ENCODE peak calls at places on chromosomes 16 and 17, in five cellular contexts. B is fibroblast of lung, J is HTR-8/SVneo, X is NCI-H1694, C is glomerular endothelial cell. S is an unnamed sample.

GRCh38 chr16:2956566-2956956 is 7.5 kb upstream of the KREMEN2 start:
- DNase-seq in B (no peak), C (no peak), J (no peak), X (no peak), S (no peak)

GRCh38 chr16:24645739-24646645 is 83.5 kb upstream of the TNRC6A start:
- DNase-seq in B (peak), X (peak), C (peak), J (peak), S (peak)

GRCh38 chr17:47188799-47189731 is at the start of gene CDC27:
- DNase-seq in J (peak), X (peak), C (peak), B (peak), S (peak)

GRCh38 chr17:57855391-57856035 is 5.7 kb upstream of the MRPS23 start:
- DNase-seq in X (no peak), J (no peak), C (no peak), B (no peak), S (no peak)

GRCh38 chr16:12315330-12316138 is 339.0 kb downstream of the SNX29 start:
- DNase-seq in C (no peak), J (no peak), B (no peak), X (no peak), S (no peak)

GRCh38 chr16:27823438-27823820 is 240.1 kb downstream of the GSG1L start:
- DNase-seq in B (no peak), X (no peak), J (no peak), C (no peak), S (no peak)

GRCh38 chr16:68356249-68356918 is 45.6 kb downstream of the PRMT7 start:
- DNase-seq in B (no peak), X (no peak), J (no peak), C (no peak), S (no peak)

GRCh38 chr17:28008526-28008925 is 34.0 kb upstream of the NLK start:
- DNase-seq in C (no peak), B (peak), X (no peak), J (peak), S (no peak)